ENCODE peak calls at places on chromosomes 5 and 9, in four cellular contexts. Y is hypothalamus, W is T follicular helper cell, H is tibial artery. K is an unnamed sample.

GRCh38 chr9:134699343-134699740 is 57.7 kb downstream of the COL5A1 start:
- DNase-seq in Y (no peak), W (no peak), H (no peak), K (no peak)

GRCh38 chr5:62538017-62538942 is 40.3 kb upstream of the LRRC70 start:
- DNase-seq in Y (no peak), W (no peak), H (no peak), K (no peak)

GRCh38 chr5:32639943-32640342 is 54.6 kb downstream of the SUB1 start:
- DNase-seq in Y (no peak), W (no peak), H (no peak), K (no peak)

GRCh38 chr9:6920040-6920439 is 162.3 kb downstream of the KDM4C start:
- DNase-seq in Y (no peak), W (no peak), H (no peak), K (no peak)

GRCh38 chr9:97962575-97962974 is 20.6 kb upstream of the ANP32B start:
- DNase-seq in Y (no peak), W (no peak), H (no peak), K (no peak)

GRCh38 chr9:127187231-127187956 is 65.0 kb upstream of the ANGPTL2 start:
- DNase-seq in Y (no peak), W (no peak), H (peak), K (no peak)

GRCh38 chr9:93304574-93305496 is 120.9 kb downstream of the WNK2 start:
- DNase-seq in Y (peak), W (no peak), H (peak), K (no peak)

GRCh38 chr5:1789838-1790462 is 9.7 kb downstream of the MRPL36 start:
- DNase-seq in Y (no peak), W (no peak), H (no peak), K (no peak)

GRCh38 chr5:100232730-100233129 is 302.4 kb upstream of the FAM174A start:
- DNase-seq in Y (no peak), W (no peak), H (no peak), K (no peak)

GRCh38 chr9:110141118-110141797 is 66.7 kb downstream of the C9orf152 start:
- DNase-seq in Y (no peak), W (no peak), H (peak), K (no peak)

GRCh38 chr5:31415009-31415923 is 116.6 kb downstream of the DROSHA start:
- DNase-seq in Y (no peak), W (no peak), H (no peak), K (no peak)

GRCh38 chr9:105021917-105022316 is 94.0 kb upstream of the ABCA1 start:
- DNase-seq in Y (no peak), W (no peak), H (no peak), K (no peak)

GRCh38 chr9:106203832-106204516 is 509.6 kb downstream of the TMEM38B start:
- DNase-seq in Y (no peak), W (no peak), H (no peak), K (no peak)

GRCh38 chr5:173326501-173326960 is 1.7 kb downstream of the STC2 start:
- DNase-seq in Y (no peak), W (no peak), H (no peak), K (no peak)

GRCh38 chr5:149024477-149024876 is 38.4 kb downstream of the SH3TC2 start:
- DNase-seq in Y (no peak), W (no peak), H (no peak), K (no peak)

GRCh38 chr9:69645488-69645887 is 26.7 kb downstream of the APBA1 start:
- DNase-seq in Y (no peak), W (no peak), H (no peak), K (no peak)

GRCh38 chr5:126462239-126463014 is 39.2 kb downstream of the GRAMD2B start:
- DNase-seq in Y (no peak), W (no peak), H (no peak), K (no peak)

GRCh38 chr9:38205279-38205678 is 136.3 kb upstream of the SHB start:
- DNase-seq in Y (no peak), W (no peak), H (no peak), K (no peak)

GRCh38 chr5:96816430-96816939 is 8.7 kb upstream of the ERAP1 start:
- DNase-seq in Y (no peak), W (peak), H (no peak), K (peak)

GRCh38 chr5:163245584-163245983 is 191.8 kb upstream of the CCNG1 start:
- DNase-seq in Y (no peak), W (no peak), H (no peak), K (no peak)

GRCh38 chr9:124617477-124618141 is 110.4 kb upstream of the NR5A1 start:
- DNase-seq in Y (peak), W (peak), H (peak), K (peak)

GRCh38 chr9:36679710-36680109 is 107.0 kb downstream of the MELK start:
- DNase-seq in Y (no peak), W (no peak), H (no peak), K (no peak)

GRCh38 chr9:137451976-137452760 is 7.0 kb downstream of the NSMF start:
- DNase-seq in Y (no peak), W (no peak), H (peak), K (no peak)

GRCh38 chr5:139690385-139691274 is 42.5 kb downstream of the CXXC5 start:
- DNase-seq in Y (no peak), W (no peak), H (peak), K (no peak)

GRCh38 chr5:157563373-157564148 is 12.0 kb downstream of the ADAM19 start:
- DNase-seq in Y (no peak), W (no peak), H (peak), K (no peak)

GRCh38 chr5:154722936-154723335 is 32.2 kb upstream of the LARP1 start:
- DNase-seq in Y (no peak), W (no peak), H (no peak), K (no peak)

GRCh38 chr9:77864096-77864889 is 167.3 kb downstream of the GNAQ start:
- DNase-seq in Y (no peak), W (no peak), H (no peak), K (no peak)

GRCh38 chr9:103242025-103242424 is 246.9 kb downstream of the CYLC2 start:
- DNase-seq in Y (no peak), W (no peak), H (no peak), K (no peak)

GRCh38 chr9:85260288-85260687 is 481.5 kb downstream of the AGTPBP1 start:
- DNase-seq in Y (no peak), W (no peak), H (no peak), K (no peak)

GRCh38 chr9:95507456-95508241 is 9.1 kb downstream of the PTCH1 start:
- DNase-seq in Y (no peak), W (no peak), H (peak), K (peak)

GRCh38 chr5:5066276-5067186 is 73.6 kb upstream of the ADAMTS16 start:
- DNase-seq in Y (no peak), W (no peak), H (no peak), K (peak)

GRCh38 chr9:18611946-18612345 is 138.0 kb downstream of the ADAMTSL1 start:
- DNase-seq in Y (no peak), W (no peak), H (no peak), K (no peak)

GRCh38 chr5:10461904-10462542 is 20.3 kb downstream of the ROPN1L start:
- DNase-seq in Y (no peak), W (no peak), H (no peak), K (no peak)

GRCh38 chr5:156871212-156871611 is 21.1 kb downstream of the PPP1R2B start:
- DNase-seq in Y (no peak), W (no peak), H (no peak), K (no peak)

GRCh38 chr9:115524467-115525059 is 406.6 kb upstream of the TNC start:
- DNase-seq in Y (no peak), W (peak), H (no peak), K (peak)

GRCh38 chr5:31574777-31575176 is 42.7 kb downstream of the C5orf22 start:
- DNase-seq in Y (no peak), W (no peak), H (no peak), K (no peak)

GRCh38 chr9:87684627-87685204 is 41.2 kb upstream of the CTSL start:
- DNase-seq in Y (peak), W (no peak), H (no peak), K (no peak)

K was measured in MM.1S.